ENCODE peak calls at places on chromosomes 11 and 22, in ten cellular contexts. One of them, this sample, is unnamed.
A peak's percentile ranks its signal among the peaks of the same experiment; 100 is the strongest.

GRCh38 chr22:41682033-41682807 is 6.4 kb downstream of the SNU13 start:
- DNase-seq in GF-D8: peak; percentile 13
- DNase-seq in NCI-H1930: peak; percentile 29
- DNase-seq in endodermal cell: peak; percentile 91
- DNase-seq in iPS-NIHi11: peak; percentile 89
- DNase-seq in small intestine: peak; percentile 81
- DNase-seq in lower leg skin: peak; percentile 97
- DNase-seq in SK-MEL-5: peak; percentile 83
- DNase-seq in GM13976: peak; percentile 85
- DNase-seq in MM.1S: peak; percentile 73
- DNase-seq in this sample: peak; percentile 79

GRCh38 chr11:33701831-33702230 is 1.2 kb upstream of the C11orf91 start:
- DNase-seq in GF-D8: no peak
- DNase-seq in NCI-H1930: no peak
- DNase-seq in endodermal cell: no peak
- DNase-seq in iPS-NIHi11: no peak
- DNase-seq in small intestine: peak; percentile 36
- DNase-seq in lower leg skin: no peak
- DNase-seq in SK-MEL-5: peak; percentile 97
- DNase-seq in GM13976: no peak
- DNase-seq in MM.1S: no peak
- DNase-seq in this sample: no peak

GRCh38 chr11:67504950-67505561 is at the start of gene PITPNM1:
- DNase-seq in GF-D8: peak; percentile 37
- DNase-seq in NCI-H1930: peak; percentile 27
- DNase-seq in endodermal cell: peak; percentile 89
- DNase-seq in iPS-NIHi11: peak; percentile 92
- DNase-seq in small intestine: peak; percentile 79
- DNase-seq in lower leg skin: peak; percentile 94
- DNase-seq in SK-MEL-5: peak; percentile 42
- DNase-seq in GM13976: peak; percentile 91
- DNase-seq in MM.1S: no peak
- DNase-seq in this sample: peak; percentile 85

GRCh38 chr22:24325105-24325757 is 54.6 kb downstream of the SPECC1L start:
- DNase-seq in GF-D8: peak; percentile 86
- DNase-seq in NCI-H1930: no peak
- DNase-seq in endodermal cell: no peak
- DNase-seq in iPS-NIHi11: peak; percentile 49
- DNase-seq in small intestine: peak; percentile 63
- DNase-seq in lower leg skin: no peak
- DNase-seq in SK-MEL-5: peak; percentile 79
- DNase-seq in GM13976: peak; percentile 80
- DNase-seq in MM.1S: peak; percentile 84
- DNase-seq in this sample: peak; percentile 63

GRCh38 chr22:46587067-46587471 is 33.1 kb upstream of the GRAMD4 start:
- DNase-seq in GF-D8: no peak
- DNase-seq in NCI-H1930: no peak
- DNase-seq in endodermal cell: no peak
- DNase-seq in iPS-NIHi11: no peak
- DNase-seq in small intestine: no peak
- DNase-seq in lower leg skin: no peak
- DNase-seq in SK-MEL-5: no peak
- DNase-seq in GM13976: peak; percentile 85
- DNase-seq in MM.1S: no peak
- DNase-seq in this sample: peak; percentile 75

GRCh38 chr11:67303989-67304411 is 670 bp downstream of the SSH3 start:
- DNase-seq in GF-D8: no peak
- DNase-seq in NCI-H1930: no peak
- DNase-seq in endodermal cell: peak; percentile 71
- DNase-seq in iPS-NIHi11: peak; percentile 69
- DNase-seq in small intestine: peak; percentile 45
- DNase-seq in lower leg skin: peak; percentile 90
- DNase-seq in SK-MEL-5: no peak
- DNase-seq in GM13976: no peak
- DNase-seq in MM.1S: no peak
- DNase-seq in this sample: no peak

GRCh38 chr22:37681556-37682049 is 4.5 kb upstream of the NOL12 start:
- DNase-seq in GF-D8: no peak
- DNase-seq in NCI-H1930: no peak
- DNase-seq in endodermal cell: peak; percentile 92
- DNase-seq in iPS-NIHi11: peak; percentile 77
- DNase-seq in small intestine: peak; percentile 90
- DNase-seq in lower leg skin: peak; percentile 94
- DNase-seq in SK-MEL-5: peak; percentile 88
- DNase-seq in GM13976: peak; percentile 85
- DNase-seq in MM.1S: peak; percentile 82
- DNase-seq in this sample: peak; percentile 86

GRCh38 chr22:22767876-22768602 is 119.6 kb upstream of the IGLL5 start:
- DNase-seq in GF-D8: no peak
- DNase-seq in NCI-H1930: no peak
- DNase-seq in endodermal cell: peak; percentile 86
- DNase-seq in iPS-NIHi11: peak; percentile 51
- DNase-seq in small intestine: no peak
- DNase-seq in lower leg skin: no peak
- DNase-seq in SK-MEL-5: peak; percentile 48
- DNase-seq in GM13976: no peak
- DNase-seq in MM.1S: no peak
- DNase-seq in this sample: no peak